ENCODE peak calls at places on chromosomes 13 and 19, in nine cellular contexts. One of them, this sample, is unnamed. For H3K9me3, the result is how much of the 10 kb centered on the place peaks cover.

GRCh38 chr13:110125613-110126272 is 181.2 kb downstream of the COL4A1 start:
- DNase-seq in OCI-LY7: no peak
- DNase-seq in CD8-positive, alpha-beta memory T cell: no peak
- DNase-seq in aorta: no peak
- DNase-seq in PC-9: no peak
- DNase-seq in left ventricle myocardium inferior: no peak
- DNase-seq in SJSA1: no peak
- DNase-seq in lower lobe of right lung: no peak
- DNase-seq in endothelial cell of umbilical vein: no peak
- DNase-seq in this sample: no peak

GRCh38 chr19:38210458-38210987 is 13.5 kb downstream of the DPF1 start:
- DNase-seq in OCI-LY7: no peak
- DNase-seq in CD8-positive, alpha-beta memory T cell: no peak
- DNase-seq in aorta: no peak
- DNase-seq in PC-9: no peak
- DNase-seq in left ventricle myocardium inferior: peak
- DNase-seq in SJSA1: no peak
- DNase-seq in lower lobe of right lung: no peak
- DNase-seq in endothelial cell of umbilical vein: no peak
- DNase-seq in this sample: no peak

GRCh38 chr13:98291658-98292057 is 114.6 kb upstream of the RNF113B start:
- DNase-seq in OCI-LY7: no peak
- DNase-seq in CD8-positive, alpha-beta memory T cell: no peak
- DNase-seq in aorta: no peak
- DNase-seq in PC-9: no peak
- DNase-seq in left ventricle myocardium inferior: no peak
- DNase-seq in SJSA1: no peak
- DNase-seq in lower lobe of right lung: no peak
- DNase-seq in endothelial cell of umbilical vein: no peak
- DNase-seq in this sample: no peak

GRCh38 chr13:110272651-110273050 is 34.3 kb downstream of the COL4A1 start:
- DNase-seq in OCI-LY7: no peak
- DNase-seq in CD8-positive, alpha-beta memory T cell: no peak
- DNase-seq in aorta: no peak
- DNase-seq in PC-9: no peak
- DNase-seq in left ventricle myocardium inferior: no peak
- DNase-seq in SJSA1: no peak
- DNase-seq in lower lobe of right lung: no peak
- DNase-seq in endothelial cell of umbilical vein: no peak
- DNase-seq in this sample: no peak

GRCh38 chr13:108961542-108962125 is 332.2 kb downstream of the MYO16 start:
- DNase-seq in OCI-LY7: peak
- DNase-seq in CD8-positive, alpha-beta memory T cell: no peak
- DNase-seq in aorta: no peak
- DNase-seq in PC-9: no peak
- DNase-seq in left ventricle myocardium inferior: no peak
- DNase-seq in SJSA1: no peak
- DNase-seq in lower lobe of right lung: no peak
- DNase-seq in endothelial cell of umbilical vein: peak
- DNase-seq in this sample: no peak

GRCh38 chr19:52602931-52603330 is 32.8 kb downstream of the ZNF701 start:
- DNase-seq in OCI-LY7: no peak
- DNase-seq in CD8-positive, alpha-beta memory T cell: no peak
- DNase-seq in aorta: no peak
- DNase-seq in PC-9: no peak
- DNase-seq in left ventricle myocardium inferior: no peak
- DNase-seq in SJSA1: no peak
- DNase-seq in lower lobe of right lung: no peak
- DNase-seq in endothelial cell of umbilical vein: no peak
- DNase-seq in this sample: no peak

GRCh38 chr19:47609885-47610545 is 1.1 kb downstream of the BICRA start:
- DNase-seq in OCI-LY7: peak
- DNase-seq in CD8-positive, alpha-beta memory T cell: peak
- DNase-seq in aorta: peak
- DNase-seq in PC-9: peak
- DNase-seq in left ventricle myocardium inferior: peak
- DNase-seq in SJSA1: peak
- DNase-seq in lower lobe of right lung: peak
- DNase-seq in endothelial cell of umbilical vein: peak
- DNase-seq in this sample: peak

GRCh38 chr13:99473515-99473914 is 27.8 kb upstream of the TM9SF2 start:
- DNase-seq in OCI-LY7: no peak
- DNase-seq in CD8-positive, alpha-beta memory T cell: no peak
- DNase-seq in aorta: no peak
- DNase-seq in PC-9: no peak
- DNase-seq in left ventricle myocardium inferior: no peak
- DNase-seq in SJSA1: no peak
- DNase-seq in lower lobe of right lung: no peak
- DNase-seq in endothelial cell of umbilical vein: no peak
- DNase-seq in this sample: no peak

GRCh38 chr19:3644351-3645066 is 17.9 kb upstream of the CACTIN start:
- DNase-seq in OCI-LY7: no peak
- DNase-seq in CD8-positive, alpha-beta memory T cell: no peak
- DNase-seq in aorta: no peak
- DNase-seq in PC-9: no peak
- DNase-seq in left ventricle myocardium inferior: no peak
- DNase-seq in SJSA1: no peak
- DNase-seq in lower lobe of right lung: no peak
- DNase-seq in endothelial cell of umbilical vein: no peak
- DNase-seq in this sample: no peak

GRCh38 chr19:6971366-6971765 is 49.9 kb downstream of the MBD3L2B start:
- DNase-seq in OCI-LY7: no peak
- DNase-seq in CD8-positive, alpha-beta memory T cell: no peak
- DNase-seq in aorta: no peak
- DNase-seq in PC-9: no peak
- DNase-seq in left ventricle myocardium inferior: no peak
- DNase-seq in SJSA1: no peak
- DNase-seq in lower lobe of right lung: no peak
- DNase-seq in endothelial cell of umbilical vein: no peak
- DNase-seq in this sample: no peak

GRCh38 chr13:48192536-48192935 is 40.5 kb upstream of the ITM2B start:
- DNase-seq in OCI-LY7: no peak
- DNase-seq in CD8-positive, alpha-beta memory T cell: no peak
- DNase-seq in aorta: no peak
- DNase-seq in PC-9: no peak
- DNase-seq in left ventricle myocardium inferior: no peak
- DNase-seq in SJSA1: no peak
- DNase-seq in lower lobe of right lung: no peak
- DNase-seq in endothelial cell of umbilical vein: no peak
- DNase-seq in this sample: no peak

GRCh38 chr19:42255766-42256750 is 1.1 kb upstream of the ERF start:
- DNase-seq in OCI-LY7: no peak
- DNase-seq in CD8-positive, alpha-beta memory T cell: no peak
- DNase-seq in aorta: peak
- DNase-seq in PC-9: peak
- DNase-seq in left ventricle myocardium inferior: peak
- DNase-seq in SJSA1: peak
- DNase-seq in lower lobe of right lung: no peak
- DNase-seq in endothelial cell of umbilical vein: peak
- DNase-seq in this sample: peak

GRCh38 chr13:79741006-79741405 is 260.1 kb downstream of the NDFIP2 start:
- DNase-seq in OCI-LY7: no peak
- DNase-seq in CD8-positive, alpha-beta memory T cell: no peak
- DNase-seq in aorta: no peak
- DNase-seq in PC-9: no peak
- DNase-seq in left ventricle myocardium inferior: no peak
- DNase-seq in SJSA1: no peak
- DNase-seq in lower lobe of right lung: no peak
- DNase-seq in endothelial cell of umbilical vein: no peak
- DNase-seq in this sample: peak

GRCh38 chr13:92164822-92165221 is 766.4 kb downstream of the GPC5 start:
- DNase-seq in OCI-LY7: no peak
- DNase-seq in CD8-positive, alpha-beta memory T cell: no peak
- DNase-seq in aorta: no peak
- DNase-seq in PC-9: no peak
- DNase-seq in left ventricle myocardium inferior: no peak
- DNase-seq in SJSA1: no peak
- DNase-seq in lower lobe of right lung: no peak
- DNase-seq in endothelial cell of umbilical vein: no peak
- DNase-seq in this sample: no peak

GRCh38 chr19:48670699-48671455 is 1.9 kb downstream of the NTN5 start:
- DNase-seq in OCI-LY7: no peak
- DNase-seq in CD8-positive, alpha-beta memory T cell: no peak
- DNase-seq in aorta: no peak
- DNase-seq in PC-9: no peak
- DNase-seq in left ventricle myocardium inferior: no peak
- DNase-seq in SJSA1: no peak
- DNase-seq in lower lobe of right lung: no peak
- DNase-seq in endothelial cell of umbilical vein: no peak
- DNase-seq in this sample: no peak

GRCh38 chr19:2420490-2420889 is 6.9 kb downstream of the TIMM13 start:
- DNase-seq in OCI-LY7: no peak
- DNase-seq in CD8-positive, alpha-beta memory T cell: no peak
- DNase-seq in aorta: no peak
- DNase-seq in PC-9: no peak
- DNase-seq in left ventricle myocardium inferior: no peak
- DNase-seq in SJSA1: no peak
- DNase-seq in lower lobe of right lung: no peak
- DNase-seq in endothelial cell of umbilical vein: no peak
- DNase-seq in this sample: no peak

GRCh38 chr13:111461445-111462149 is 141.2 kb downstream of the TEX29 start:
- DNase-seq in OCI-LY7: no peak
- DNase-seq in CD8-positive, alpha-beta memory T cell: no peak
- DNase-seq in aorta: no peak
- DNase-seq in PC-9: no peak
- DNase-seq in left ventricle myocardium inferior: no peak
- DNase-seq in SJSA1: peak
- DNase-seq in lower lobe of right lung: no peak
- DNase-seq in endothelial cell of umbilical vein: no peak
- DNase-seq in this sample: no peak

GRCh38 chr19:16626796-16627193 is 1.2 kb downstream of the MED26 start:
- DNase-seq in OCI-LY7: no peak
- DNase-seq in CD8-positive, alpha-beta memory T cell: no peak
- DNase-seq in aorta: no peak
- DNase-seq in PC-9: peak
- DNase-seq in left ventricle myocardium inferior: no peak
- DNase-seq in SJSA1: no peak
- DNase-seq in lower lobe of right lung: no peak
- DNase-seq in endothelial cell of umbilical vein: no peak
- DNase-seq in this sample: no peak

DNA sequence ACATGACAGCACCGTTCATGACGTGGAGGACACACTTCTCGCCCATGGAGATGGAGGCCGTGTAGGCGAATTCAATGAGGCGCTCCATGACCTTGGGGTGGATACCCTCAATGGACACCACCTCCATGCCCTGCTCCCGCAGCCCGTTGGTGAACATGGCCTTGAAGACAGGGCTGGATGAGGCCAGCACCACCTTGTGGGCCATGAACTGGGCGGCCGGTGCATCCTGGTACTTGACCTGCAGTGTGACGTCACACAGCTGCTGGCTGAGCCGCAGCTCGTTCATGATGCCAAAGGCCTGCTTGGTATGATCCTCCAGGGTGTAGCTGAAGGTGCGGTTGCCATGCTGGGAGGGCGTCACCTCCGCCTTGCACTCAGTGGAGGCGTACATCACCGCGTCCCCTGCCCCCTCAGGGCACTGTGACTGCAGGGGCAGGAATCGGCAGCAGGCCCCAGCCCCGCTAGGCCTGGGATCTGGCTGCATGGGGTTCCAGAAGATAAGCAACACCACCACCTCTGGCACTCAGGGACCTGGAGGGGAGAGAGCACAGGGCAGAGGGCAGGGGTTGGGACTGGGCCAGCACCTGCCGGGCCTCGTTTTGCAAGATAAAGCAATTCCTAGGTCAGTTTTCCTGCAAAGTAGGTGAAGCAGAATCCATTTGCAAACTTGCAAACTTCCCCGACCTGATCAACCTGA is 3.5 kb downstream of the KEAP1 start:
- DNase-seq in OCI-LY7: no peak
- DNase-seq in CD8-positive, alpha-beta memory T cell: no peak
- DNase-seq in aorta: no peak
- DNase-seq in PC-9: no peak
- DNase-seq in left ventricle myocardium inferior: no peak
- DNase-seq in SJSA1: no peak
- DNase-seq in lower lobe of right lung: no peak
- DNase-seq in endothelial cell of umbilical vein: no peak
- DNase-seq in this sample: no peak
- H3K4me3 ChIP-seq in OCI-LY7: no peak
- H3K4me3 ChIP-seq in CD8-positive, alpha-beta memory T cell: no peak
- H3K4me3 ChIP-seq in aorta: no peak
- H3K4me3 ChIP-seq in PC-9: no peak
- H3K4me3 ChIP-seq in left ventricle myocardium inferior: no peak
- H3K4me3 ChIP-seq in SJSA1: no peak
- H3K4me3 ChIP-seq in lower lobe of right lung: no peak
- H3K4me3 ChIP-seq in endothelial cell of umbilical vein: no peak
- H3K4me3 ChIP-seq in this sample: no peak

GRCh38 chr19:56601375-56601774 is 6.3 kb downstream of the ZNF71 start:
- DNase-seq in OCI-LY7: no peak
- DNase-seq in CD8-positive, alpha-beta memory T cell: no peak
- DNase-seq in aorta: no peak
- DNase-seq in PC-9: no peak
- DNase-seq in left ventricle myocardium inferior: no peak
- DNase-seq in SJSA1: no peak
- DNase-seq in lower lobe of right lung: no peak
- DNase-seq in endothelial cell of umbilical vein: no peak
- DNase-seq in this sample: no peak
- H3K9me3 ChIP-seq in OCI-LY7: under half
- H3K9me3 ChIP-seq in CD8-positive, alpha-beta memory T cell: under half
- H3K9me3 ChIP-seq in aorta: under half
- H3K9me3 ChIP-seq in PC-9: under half
- H3K9me3 ChIP-seq in left ventricle myocardium inferior: half or more
- H3K9me3 ChIP-seq in SJSA1: under half
- H3K9me3 ChIP-seq in lower lobe of right lung: half or more
- H3K9me3 ChIP-seq in endothelial cell of umbilical vein: under half
- H3K9me3 ChIP-seq in this sample: under half

GRCh38 chr19:35732540-35733179 is 9.6 kb downstream of the IGFLR1 start:
- DNase-seq in OCI-LY7: no peak
- DNase-seq in CD8-positive, alpha-beta memory T cell: no peak
- DNase-seq in aorta: peak
- DNase-seq in PC-9: no peak
- DNase-seq in left ventricle myocardium inferior: no peak
- DNase-seq in SJSA1: no peak
- DNase-seq in lower lobe of right lung: no peak
- DNase-seq in endothelial cell of umbilical vein: no peak
- DNase-seq in this sample: no peak
- H3K4me3 ChIP-seq in OCI-LY7: no peak
- H3K4me3 ChIP-seq in CD8-positive, alpha-beta memory T cell: no peak
- H3K4me3 ChIP-seq in aorta: no peak
- H3K4me3 ChIP-seq in PC-9: no peak
- H3K4me3 ChIP-seq in left ventricle myocardium inferior: no peak
- H3K4me3 ChIP-seq in SJSA1: no peak
- H3K4me3 ChIP-seq in lower lobe of right lung: no peak
- H3K4me3 ChIP-seq in endothelial cell of umbilical vein: no peak
- H3K4me3 ChIP-seq in this sample: no peak

DNA sequence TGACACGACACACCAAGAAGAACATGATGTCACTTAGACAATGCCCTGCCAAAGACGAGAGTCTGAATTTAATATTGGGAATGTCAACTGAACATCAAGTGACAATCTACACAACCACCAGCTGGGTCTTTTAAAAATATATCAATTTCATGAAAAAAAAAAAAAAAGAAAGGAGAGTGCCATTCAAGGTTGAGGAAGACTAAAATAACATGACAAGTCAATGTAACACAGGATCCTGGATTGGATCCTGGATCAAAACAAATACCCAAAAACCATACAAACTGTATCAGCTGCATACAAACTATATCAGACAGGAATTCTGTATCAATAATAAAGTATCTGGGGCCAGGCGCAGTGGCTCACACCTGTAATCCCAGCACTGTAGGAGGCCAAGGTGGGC is 4.7 kb downstream of the ZNF329 start:
- DNase-seq in OCI-LY7: no peak
- DNase-seq in CD8-positive, alpha-beta memory T cell: no peak
- DNase-seq in aorta: no peak
- DNase-seq in PC-9: no peak
- DNase-seq in left ventricle myocardium inferior: no peak
- DNase-seq in SJSA1: no peak
- DNase-seq in lower lobe of right lung: no peak
- DNase-seq in endothelial cell of umbilical vein: no peak
- DNase-seq in this sample: no peak
- H3K9me3 ChIP-seq in OCI-LY7: under half
- H3K9me3 ChIP-seq in CD8-positive, alpha-beta memory T cell: under half
- H3K9me3 ChIP-seq in aorta: under half
- H3K9me3 ChIP-seq in PC-9: half or more
- H3K9me3 ChIP-seq in left ventricle myocardium inferior: half or more
- H3K9me3 ChIP-seq in SJSA1: under half
- H3K9me3 ChIP-seq in lower lobe of right lung: half or more
- H3K9me3 ChIP-seq in endothelial cell of umbilical vein: under half
- H3K9me3 ChIP-seq in this sample: under half

This sample was measured in adrenal gland.